ENCODE peak calls at places on chromosomes 11 and 22, in nine cellular contexts. One of them, this sample, is unnamed.

GRCh38 chr11:38927993-38928392 is 2330.0 kb upstream of the RAG2 start:
- DNase-seq in ovary: no peak
- DNase-seq in tibial nerve: no peak
- DNase-seq in GM12878: no peak
- DNase-seq in vagina: no peak
- DNase-seq in uterus: no peak
- DNase-seq in IMR-90: no peak
- DNase-seq in H1: no peak
- DNase-seq in testis: no peak
- DNase-seq in this sample: no peak

GRCh38 chr11:20854214-20854613 is 184.8 kb downstream of the NELL1 start:
- DNase-seq in uterus: no peak
- DNase-seq in testis: no peak
- DNase-seq in vagina: no peak
- DNase-seq in ovary: no peak
- DNase-seq in tibial nerve: no peak
- DNase-seq in GM12878: no peak
- DNase-seq in IMR-90: no peak
- DNase-seq in H1: no peak
- DNase-seq in this sample: no peak

GRCh38 chr11:74018331-74019005 is 9.6 kb upstream of the UCP3 start:
- DNase-seq in vagina: no peak
- DNase-seq in IMR-90: peak
- DNase-seq in ovary: peak
- DNase-seq in testis: peak
- DNase-seq in H1: no peak
- DNase-seq in GM12878: no peak
- DNase-seq in uterus: peak
- DNase-seq in tibial nerve: peak
- DNase-seq in this sample: no peak

GRCh38 chr22:46535876-46536558 is 1.4 kb downstream of the CELSR1 start:
- DNase-seq in testis: no peak
- DNase-seq in vagina: no peak
- DNase-seq in uterus: no peak
- DNase-seq in GM12878: no peak
- DNase-seq in tibial nerve: no peak
- DNase-seq in IMR-90: no peak
- DNase-seq in H1: no peak
- DNase-seq in ovary: no peak
- DNase-seq in this sample: no peak

GRCh38 chr11:14612624-14613023 is 31.0 kb upstream of the PDE3B start:
- DNase-seq in ovary: no peak
- DNase-seq in uterus: no peak
- DNase-seq in testis: no peak
- DNase-seq in GM12878: no peak
- DNase-seq in H1: no peak
- DNase-seq in tibial nerve: no peak
- DNase-seq in vagina: no peak
- DNase-seq in IMR-90: no peak
- DNase-seq in this sample: no peak

GRCh38 chr22:22176929-22177616 is 67.5 kb upstream of the VPREB1 start:
- DNase-seq in GM12878: no peak
- DNase-seq in testis: no peak
- DNase-seq in uterus: no peak
- DNase-seq in ovary: no peak
- DNase-seq in H1: no peak
- DNase-seq in tibial nerve: no peak
- DNase-seq in IMR-90: no peak
- DNase-seq in vagina: no peak
- DNase-seq in this sample: no peak

GRCh38 chr22:24440718-24441405 is 13.5 kb downstream of the ADORA2A start:
- DNase-seq in IMR-90: no peak
- DNase-seq in tibial nerve: no peak
- DNase-seq in H1: no peak
- DNase-seq in GM12878: no peak
- DNase-seq in vagina: no peak
- DNase-seq in testis: no peak
- DNase-seq in ovary: peak
- DNase-seq in uterus: no peak
- DNase-seq in this sample: no peak

GRCh38 chr22:48083502-48083901 is 1321.1 kb downstream of the TBC1D22A start:
- DNase-seq in vagina: no peak
- DNase-seq in testis: no peak
- DNase-seq in H1: no peak
- DNase-seq in uterus: no peak
- DNase-seq in IMR-90: no peak
- DNase-seq in ovary: no peak
- DNase-seq in tibial nerve: no peak
- DNase-seq in GM12878: no peak
- DNase-seq in this sample: no peak

GRCh38 chr11:64357904-64358535 is 942 bp upstream of the RPS6KA4 start:
- DNase-seq in vagina: no peak
- DNase-seq in IMR-90: no peak
- DNase-seq in H1: no peak
- DNase-seq in tibial nerve: no peak
- DNase-seq in ovary: no peak
- DNase-seq in testis: no peak
- DNase-seq in GM12878: no peak
- DNase-seq in uterus: no peak
- DNase-seq in this sample: peak

GRCh38 chr11:64358536-64358906 is 441 bp upstream of the RPS6KA4 start:
- DNase-seq in tibial nerve: no peak
- DNase-seq in H1: no peak
- DNase-seq in ovary: no peak
- DNase-seq in uterus: no peak
- DNase-seq in testis: no peak
- DNase-seq in IMR-90: no peak
- DNase-seq in GM12878: no peak
- DNase-seq in vagina: no peak
- DNase-seq in this sample: no peak

GRCh38 chr11:64357446-64357845 is 1.5 kb upstream of the RPS6KA4 start:
- DNase-seq in testis: no peak
- DNase-seq in GM12878: no peak
- DNase-seq in vagina: no peak
- DNase-seq in H1: no peak
- DNase-seq in ovary: no peak
- DNase-seq in tibial nerve: no peak
- DNase-seq in uterus: no peak
- DNase-seq in IMR-90: no peak
- DNase-seq in this sample: no peak

GRCh38 chr11:64355078-64355940 is 3.7 kb upstream of the RPS6KA4 start:
- DNase-seq in testis: peak
- DNase-seq in H1: peak
- DNase-seq in tibial nerve: peak
- DNase-seq in GM12878: no peak
- DNase-seq in IMR-90: peak
- DNase-seq in ovary: peak
- DNase-seq in uterus: peak
- DNase-seq in vagina: no peak
- DNase-seq in this sample: peak

GRCh38 chr11:64356498-64357411 is 2.2 kb upstream of the RPS6KA4 start:
- DNase-seq in testis: peak
- DNase-seq in IMR-90: no peak
- DNase-seq in uterus: no peak
- DNase-seq in vagina: no peak
- DNase-seq in GM12878: no peak
- DNase-seq in tibial nerve: no peak
- DNase-seq in H1: no peak
- DNase-seq in ovary: no peak
- DNase-seq in this sample: peak
- TF ChIP-seq POLR2A in testis: no peak
- TF ChIP-seq POLR2A in IMR-90: no peak
- TF ChIP-seq POLR2A in uterus: no peak
- TF ChIP-seq POLR2A in vagina: no peak
- TF ChIP-seq POLR2A in GM12878: no peak
- TF ChIP-seq POLR2A in tibial nerve: no peak
- TF ChIP-seq POLR2A in H1: no peak
- TF ChIP-seq POLR2A in ovary: no peak
- TF ChIP-seq POLR2A in this sample: no peak

GRCh38 chr11:59175104-59175503 is 3.2 kb downstream of the DTX4 start:
- DNase-seq in uterus: no peak
- DNase-seq in H1: no peak
- DNase-seq in ovary: no peak
- DNase-seq in vagina: no peak
- DNase-seq in testis: no peak
- DNase-seq in tibial nerve: no peak
- DNase-seq in GM12878: no peak
- DNase-seq in IMR-90: no peak
- DNase-seq in this sample: no peak

GRCh38 chr11:59173964-59174663 is 2.2 kb downstream of the DTX4 start:
- DNase-seq in tibial nerve: no peak
- DNase-seq in H1: no peak
- DNase-seq in ovary: peak
- DNase-seq in vagina: no peak
- DNase-seq in testis: no peak
- DNase-seq in IMR-90: peak
- DNase-seq in GM12878: no peak
- DNase-seq in uterus: peak
- DNase-seq in this sample: no peak

GRCh38 chr11:59174664-59175033 is 2.7 kb downstream of the DTX4 start:
- DNase-seq in tibial nerve: no peak
- DNase-seq in GM12878: no peak
- DNase-seq in uterus: no peak
- DNase-seq in testis: no peak
- DNase-seq in H1: no peak
- DNase-seq in IMR-90: peak
- DNase-seq in vagina: no peak
- DNase-seq in ovary: no peak
- DNase-seq in this sample: peak

GRCh38 chr11:59178401-59178800 is 6.5 kb downstream of the DTX4 start:
- DNase-seq in uterus: no peak
- DNase-seq in testis: no peak
- DNase-seq in IMR-90: no peak
- DNase-seq in GM12878: no peak
- DNase-seq in tibial nerve: no peak
- DNase-seq in H1: no peak
- DNase-seq in ovary: no peak
- DNase-seq in vagina: no peak
- DNase-seq in this sample: no peak

DNA sequence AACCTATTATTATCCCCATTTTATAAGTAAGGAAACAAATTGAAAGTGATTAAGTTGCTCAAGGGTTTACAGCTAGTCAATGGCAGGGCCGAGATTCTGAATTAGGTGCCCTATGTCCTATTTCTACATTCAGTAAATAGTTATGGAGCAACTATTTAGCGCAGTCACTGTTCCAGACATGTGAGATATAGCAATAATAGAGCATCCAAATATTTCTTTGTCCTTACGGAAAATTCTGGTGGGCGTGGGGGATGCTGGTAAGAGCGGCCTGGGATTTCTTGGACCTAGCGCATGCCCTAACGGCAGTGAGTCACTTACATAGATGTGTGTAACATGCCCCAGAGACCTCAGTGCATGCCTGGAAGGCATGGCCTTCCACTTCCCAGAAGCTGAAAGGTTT is 4.4 kb downstream of the DTX4 start:
- DNase-seq in vagina: no peak
- DNase-seq in GM12878: no peak
- DNase-seq in IMR-90: no peak
- DNase-seq in H1: no peak
- DNase-seq in ovary: peak
- DNase-seq in uterus: no peak
- DNase-seq in testis: no peak
- DNase-seq in tibial nerve: no peak
- DNase-seq in this sample: no peak
- TF ChIP-seq POLR2A in vagina: no peak
- TF ChIP-seq POLR2A in GM12878: no peak
- TF ChIP-seq POLR2A in IMR-90: no peak
- TF ChIP-seq POLR2A in H1: no peak
- TF ChIP-seq POLR2A in ovary: no peak
- TF ChIP-seq POLR2A in uterus: no peak
- TF ChIP-seq POLR2A in testis: no peak
- TF ChIP-seq POLR2A in tibial nerve: no peak
- TF ChIP-seq POLR2A in this sample: no peak

GRCh38 chr11:134257101-134257500 is 3.7 kb downstream of the ACAD8 start:
- DNase-seq in tibial nerve: no peak
- DNase-seq in GM12878: no peak
- DNase-seq in testis: no peak
- DNase-seq in uterus: no peak
- DNase-seq in vagina: no peak
- DNase-seq in IMR-90: no peak
- DNase-seq in H1: no peak
- DNase-seq in ovary: no peak
- DNase-seq in this sample: no peak

GRCh38 chr11:134250675-134251074 is 2.5 kb downstream of the THYN1 start:
- DNase-seq in IMR-90: no peak
- DNase-seq in testis: no peak
- DNase-seq in ovary: no peak
- DNase-seq in uterus: no peak
- DNase-seq in tibial nerve: no peak
- DNase-seq in H1: no peak
- DNase-seq in GM12878: no peak
- DNase-seq in vagina: no peak
- DNase-seq in this sample: no peak

GRCh38 chr11:134252539-134253188 is 488 bp downstream of the THYN1 start:
- DNase-seq in IMR-90: peak
- DNase-seq in H1: no peak
- DNase-seq in tibial nerve: no peak
- DNase-seq in vagina: no peak
- DNase-seq in ovary: peak
- DNase-seq in GM12878: no peak
- DNase-seq in uterus: peak
- DNase-seq in testis: peak
- DNase-seq in this sample: no peak

GRCh38 chr11:134254433-134254832 is 1.1 kb downstream of the ACAD8 start:
- DNase-seq in H1: no peak
- DNase-seq in GM12878: no peak
- DNase-seq in tibial nerve: no peak
- DNase-seq in ovary: no peak
- DNase-seq in uterus: no peak
- DNase-seq in IMR-90: no peak
- DNase-seq in vagina: no peak
- DNase-seq in testis: no peak
- DNase-seq in this sample: no peak

DNA sequence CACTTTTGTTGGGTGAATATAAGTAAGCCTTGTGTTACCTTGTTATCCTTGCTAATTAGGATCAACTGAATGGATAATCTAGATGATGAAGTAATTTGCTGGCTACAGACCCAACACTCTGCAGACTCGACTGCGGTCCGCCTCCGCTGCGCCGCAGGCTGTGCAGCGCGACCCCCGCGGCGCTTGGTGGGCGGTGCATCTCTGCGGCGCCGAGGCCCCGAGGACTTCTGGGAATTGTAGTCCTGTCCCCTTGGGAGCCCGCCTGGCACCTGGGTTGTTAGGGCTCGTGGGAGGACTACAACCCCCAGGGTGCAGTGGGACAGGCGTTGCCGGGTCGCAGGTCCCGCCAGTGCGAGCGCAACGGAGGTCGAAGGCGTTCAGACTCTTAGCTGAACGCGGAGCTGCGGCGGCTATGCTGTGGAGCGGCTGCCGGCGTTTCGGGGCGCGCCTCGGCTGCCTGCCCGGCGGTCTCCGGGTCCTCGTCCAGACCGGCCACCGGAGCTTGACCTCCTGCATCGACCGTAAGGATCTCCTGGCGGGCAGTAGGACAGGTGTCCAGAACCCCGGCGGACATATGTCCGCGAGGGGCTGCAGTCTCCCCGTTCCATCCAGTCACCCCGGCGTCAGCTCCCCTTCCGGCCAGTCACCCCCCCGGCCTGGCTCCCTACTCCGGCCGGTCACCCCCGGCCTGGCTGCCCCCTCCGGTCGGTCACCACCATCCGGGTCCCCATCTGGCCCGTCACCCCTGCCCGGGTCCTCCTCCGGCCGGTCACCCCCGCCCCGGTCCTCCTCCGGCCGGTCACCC is at the start of the genes ACAD8 and THYN1:
- DNase-seq in uterus: peak
- DNase-seq in ovary: peak
- DNase-seq in tibial nerve: peak
- DNase-seq in IMR-90: peak
- DNase-seq in H1: peak
- DNase-seq in GM12878: peak
- DNase-seq in testis: peak
- DNase-seq in vagina: no peak
- DNase-seq in this sample: peak
- TF ChIP-seq POLR2A in uterus: peak
- TF ChIP-seq POLR2A in ovary: peak
- TF ChIP-seq POLR2A in tibial nerve: peak
- TF ChIP-seq POLR2A in IMR-90: peak
- TF ChIP-seq POLR2A in H1: peak
- TF ChIP-seq POLR2A in GM12878: peak
- TF ChIP-seq POLR2A in testis: no peak
- TF ChIP-seq POLR2A in vagina: peak
- TF ChIP-seq POLR2A in this sample: peak

GRCh38 chr11:706957-707816 is 1.2 kb downstream of the EPS8L2 start:
- DNase-seq in H1: no peak
- DNase-seq in vagina: no peak
- DNase-seq in ovary: peak
- DNase-seq in testis: no peak
- DNase-seq in IMR-90: no peak
- DNase-seq in GM12878: no peak
- DNase-seq in tibial nerve: no peak
- DNase-seq in uterus: no peak
- DNase-seq in this sample: peak
- TF ChIP-seq POLR2A in H1: no peak
- TF ChIP-seq POLR2A in vagina: peak
- TF ChIP-seq POLR2A in ovary: no peak
- TF ChIP-seq POLR2A in testis: no peak
- TF ChIP-seq POLR2A in IMR-90: no peak
- TF ChIP-seq POLR2A in GM12878: no peak
- TF ChIP-seq POLR2A in tibial nerve: no peak
- TF ChIP-seq POLR2A in uterus: no peak
- TF ChIP-seq POLR2A in this sample: peak

This sample was measured in H54.